ENCODE peak calls at places on chromosome 2, in seven cellular contexts. One of them, this sample, is unnamed.

GRCh38 chr2:129118296-129118695 is 799.6 kb upstream of the HS6ST1 start:
- DNase-seq in GM20000: no peak
- DNase-seq in suprapubic skin: no peak
- DNase-seq in tibial artery: no peak
- DNase-seq in lower lobe of right lung: no peak
- DNase-seq in lung: no peak
- DNase-seq in AG10803: no peak
- DNase-seq in this sample: no peak

GRCh38 chr2:215930505-215931233 is 82.7 kb downstream of the MREG start:
- DNase-seq in lung: no peak
- DNase-seq in lower lobe of right lung: no peak
- DNase-seq in GM20000: no peak
- DNase-seq in tibial artery: no peak
- DNase-seq in suprapubic skin: no peak
- DNase-seq in AG10803: peak
- DNase-seq in this sample: no peak

GRCh38 chr2:128787616-128788015 is 468.9 kb upstream of the HS6ST1 start:
- DNase-seq in GM20000: no peak
- DNase-seq in lung: peak
- DNase-seq in AG10803: no peak
- DNase-seq in tibial artery: peak
- DNase-seq in lower lobe of right lung: no peak
- DNase-seq in suprapubic skin: no peak
- DNase-seq in this sample: no peak

GRCh38 chr2:15638720-15639119 is 47.1 kb downstream of the DDX1 start:
- DNase-seq in tibial artery: no peak
- DNase-seq in lung: no peak
- DNase-seq in suprapubic skin: no peak
- DNase-seq in AG10803: peak
- DNase-seq in GM20000: no peak
- DNase-seq in lower lobe of right lung: no peak
- DNase-seq in this sample: no peak

GRCh38 chr2:127047716-127048617 is 59.0 kb downstream of the BIN1 start:
- DNase-seq in lower lobe of right lung: peak
- DNase-seq in GM20000: no peak
- DNase-seq in lung: no peak
- DNase-seq in suprapubic skin: peak
- DNase-seq in AG10803: no peak
- DNase-seq in tibial artery: no peak
- DNase-seq in this sample: peak

GRCh38 chr2:58893645-58894336 is 652.7 kb upstream of the FANCL start:
- DNase-seq in AG10803: no peak
- DNase-seq in lower lobe of right lung: no peak
- DNase-seq in tibial artery: no peak
- DNase-seq in lung: no peak
- DNase-seq in suprapubic skin: no peak
- DNase-seq in GM20000: no peak
- DNase-seq in this sample: no peak

GRCh38 chr2:235204923-235205322 is 253.1 kb downstream of the SH3BP4 start:
- DNase-seq in GM20000: no peak
- DNase-seq in lower lobe of right lung: no peak
- DNase-seq in lung: no peak
- DNase-seq in AG10803: peak
- DNase-seq in suprapubic skin: no peak
- DNase-seq in tibial artery: no peak
- DNase-seq in this sample: no peak

GRCh38 chr2:191150121-191150450 is 708 bp downstream of the STAT4 start:
- DNase-seq in lower lobe of right lung: no peak
- DNase-seq in lung: no peak
- DNase-seq in AG10803: no peak
- DNase-seq in GM20000: peak
- DNase-seq in tibial artery: no peak
- DNase-seq in suprapubic skin: no peak
- DNase-seq in this sample: no peak

GRCh38 chr2:238728322-238729260 is 119.3 kb upstream of the TWIST2 start:
- DNase-seq in GM20000: no peak
- DNase-seq in lung: peak
- DNase-seq in lower lobe of right lung: no peak
- DNase-seq in suprapubic skin: peak
- DNase-seq in AG10803: peak
- DNase-seq in tibial artery: no peak
- DNase-seq in this sample: no peak

GRCh38 chr2:119706196-119706595 is 27.2 kb downstream of the TMEM177 start:
- DNase-seq in tibial artery: no peak
- DNase-seq in AG10803: no peak
- DNase-seq in suprapubic skin: no peak
- DNase-seq in lower lobe of right lung: no peak
- DNase-seq in lung: no peak
- DNase-seq in GM20000: no peak
- DNase-seq in this sample: peak

GRCh38 chr2:46304635-46305034 is 7.4 kb downstream of the EPAS1 start:
- DNase-seq in suprapubic skin: no peak
- DNase-seq in lower lobe of right lung: no peak
- DNase-seq in lung: no peak
- DNase-seq in GM20000: no peak
- DNase-seq in AG10803: no peak
- DNase-seq in tibial artery: no peak
- DNase-seq in this sample: no peak

GRCh38 chr2:42545714-42546390 is 22.6 kb upstream of the MTA3 start:
- DNase-seq in suprapubic skin: no peak
- DNase-seq in AG10803: no peak
- DNase-seq in lower lobe of right lung: no peak
- DNase-seq in tibial artery: no peak
- DNase-seq in GM20000: no peak
- DNase-seq in lung: no peak
- DNase-seq in this sample: no peak

GRCh38 chr2:56372071-56372656 is 188.4 kb downstream of the CCDC85A start:
- DNase-seq in AG10803: no peak
- DNase-seq in suprapubic skin: no peak
- DNase-seq in lung: no peak
- DNase-seq in lower lobe of right lung: no peak
- DNase-seq in GM20000: no peak
- DNase-seq in tibial artery: no peak
- DNase-seq in this sample: no peak

GRCh38 chr2:182117203-182117602 is 131.6 kb downstream of the PPP1R1C start:
- DNase-seq in tibial artery: no peak
- DNase-seq in lung: no peak
- DNase-seq in AG10803: no peak
- DNase-seq in GM20000: no peak
- DNase-seq in lower lobe of right lung: no peak
- DNase-seq in suprapubic skin: no peak
- DNase-seq in this sample: no peak

GRCh38 chr2:208359632-208359986 is 47.0 kb upstream of the PTH2R start:
- DNase-seq in tibial artery: no peak
- DNase-seq in AG10803: no peak
- DNase-seq in lung: no peak
- DNase-seq in suprapubic skin: no peak
- DNase-seq in GM20000: no peak
- DNase-seq in lower lobe of right lung: no peak
- DNase-seq in this sample: no peak

GRCh38 chr2:157898591-157898996 is 22.5 kb upstream of the ACVR1 start:
- DNase-seq in AG10803: peak
- DNase-seq in suprapubic skin: no peak
- DNase-seq in lung: peak
- DNase-seq in tibial artery: no peak
- DNase-seq in GM20000: peak
- DNase-seq in lower lobe of right lung: no peak
- DNase-seq in this sample: no peak

GRCh38 chr2:121489944-121490585 is 40.6 kb upstream of the RNU4ATAC start:
- DNase-seq in GM20000: no peak
- DNase-seq in lung: no peak
- DNase-seq in lower lobe of right lung: no peak
- DNase-seq in suprapubic skin: no peak
- DNase-seq in AG10803: peak
- DNase-seq in tibial artery: no peak
- DNase-seq in this sample: no peak

GRCh38 chr2:200787351-200788128 is 24.2 kb upstream of the BZW1 start:
- DNase-seq in lower lobe of right lung: no peak
- DNase-seq in lung: no peak
- DNase-seq in tibial artery: no peak
- DNase-seq in AG10803: peak
- DNase-seq in suprapubic skin: no peak
- DNase-seq in GM20000: no peak
- DNase-seq in this sample: no peak

GRCh38 chr2:114729025-114729424 is 286.6 kb downstream of the DPP10 start:
- DNase-seq in lower lobe of right lung: no peak
- DNase-seq in AG10803: no peak
- DNase-seq in GM20000: no peak
- DNase-seq in tibial artery: no peak
- DNase-seq in lung: no peak
- DNase-seq in suprapubic skin: no peak
- DNase-seq in this sample: no peak
- TF ChIP-seq CTCF in lower lobe of right lung: peak
- TF ChIP-seq CTCF in AG10803: no peak
- TF ChIP-seq CTCF in GM20000: no peak
- TF ChIP-seq CTCF in tibial artery: no peak
- TF ChIP-seq CTCF in lung: peak
- TF ChIP-seq CTCF in suprapubic skin: no peak
- TF ChIP-seq CTCF in this sample: peak

DNA sequence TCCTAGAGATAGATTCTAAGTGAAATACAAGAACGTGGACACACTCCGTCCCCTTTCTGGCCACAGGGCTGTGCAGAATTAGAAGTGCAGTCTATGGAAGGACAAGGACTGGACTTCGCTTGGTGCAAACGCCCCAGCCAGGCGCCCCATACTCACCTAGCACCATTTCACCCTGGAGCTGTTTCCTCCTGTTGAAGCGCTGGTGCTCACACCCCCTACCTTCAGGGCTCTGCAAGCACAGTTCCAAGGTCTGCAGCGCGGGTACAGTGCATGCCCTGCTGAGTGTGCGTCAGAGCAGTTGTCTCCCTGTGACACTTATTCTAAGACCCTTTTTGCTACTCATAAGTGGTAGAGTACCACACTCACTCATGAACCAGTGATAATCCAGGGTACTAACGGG is 3.0 kb downstream of the HPCAL1 start:
- DNase-seq in tibial artery: no peak
- DNase-seq in suprapubic skin: no peak
- DNase-seq in AG10803: no peak
- DNase-seq in lung: no peak
- DNase-seq in GM20000: no peak
- DNase-seq in lower lobe of right lung: no peak
- DNase-seq in this sample: peak
- TF ChIP-seq CTCF in tibial artery: no peak
- TF ChIP-seq CTCF in suprapubic skin: no peak
- TF ChIP-seq CTCF in AG10803: no peak
- TF ChIP-seq CTCF in lung: no peak
- TF ChIP-seq CTCF in GM20000: no peak
- TF ChIP-seq CTCF in lower lobe of right lung: peak
- TF ChIP-seq CTCF in this sample: peak

DNA sequence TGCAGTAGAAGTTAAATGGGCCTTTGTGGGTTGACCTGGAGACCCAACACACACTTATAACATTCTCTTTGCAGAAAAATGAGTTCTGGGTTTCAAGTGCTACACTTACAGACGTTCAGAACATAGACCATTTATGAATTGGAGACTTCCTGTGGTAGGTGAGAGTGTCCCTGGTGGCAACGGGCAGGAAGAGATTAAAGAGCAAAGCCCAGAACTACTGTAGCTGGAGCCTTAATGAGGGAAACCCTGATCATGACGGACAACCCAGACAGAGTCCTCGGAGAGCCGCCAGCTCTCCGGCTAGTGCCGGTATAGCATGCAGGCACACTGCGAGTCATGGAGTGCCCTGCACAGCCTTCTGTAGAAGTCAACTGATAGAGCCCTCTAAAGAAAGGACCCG is 44.5 kb upstream of the RMDN2 start:
- DNase-seq in lung: no peak
- DNase-seq in GM20000: no peak
- DNase-seq in AG10803: no peak
- DNase-seq in suprapubic skin: no peak
- DNase-seq in tibial artery: no peak
- DNase-seq in lower lobe of right lung: no peak
- DNase-seq in this sample: no peak
- TF ChIP-seq CTCF in lung: no peak
- TF ChIP-seq CTCF in GM20000: no peak
- TF ChIP-seq CTCF in AG10803: peak
- TF ChIP-seq CTCF in suprapubic skin: no peak
- TF ChIP-seq CTCF in tibial artery: no peak
- TF ChIP-seq CTCF in lower lobe of right lung: no peak
- TF ChIP-seq CTCF in this sample: peak

GRCh38 chr2:239865059-239865639 is 160.0 kb downstream of the NDUFA10 start:
- DNase-seq in lower lobe of right lung: peak
- DNase-seq in lung: no peak
- DNase-seq in GM20000: no peak
- DNase-seq in tibial artery: no peak
- DNase-seq in AG10803: no peak
- DNase-seq in suprapubic skin: no peak
- DNase-seq in this sample: no peak

GRCh38 chr2:239866778-239867177 is 158.4 kb downstream of the NDUFA10 start:
- DNase-seq in lung: no peak
- DNase-seq in suprapubic skin: no peak
- DNase-seq in tibial artery: no peak
- DNase-seq in lower lobe of right lung: no peak
- DNase-seq in AG10803: no peak
- DNase-seq in GM20000: no peak
- DNase-seq in this sample: no peak

GRCh38 chr2:239864247-239865058 is 160.7 kb downstream of the NDUFA10 start:
- DNase-seq in lung: no peak
- DNase-seq in AG10803: no peak
- DNase-seq in tibial artery: no peak
- DNase-seq in suprapubic skin: no peak
- DNase-seq in lower lobe of right lung: no peak
- DNase-seq in GM20000: no peak
- DNase-seq in this sample: no peak

GRCh38 chr2:239868556-239869181 is 156.5 kb downstream of the NDUFA10 start:
- DNase-seq in GM20000: no peak
- DNase-seq in lower lobe of right lung: no peak
- DNase-seq in tibial artery: no peak
- DNase-seq in suprapubic skin: no peak
- DNase-seq in AG10803: no peak
- DNase-seq in lung: no peak
- DNase-seq in this sample: no peak

DNA sequence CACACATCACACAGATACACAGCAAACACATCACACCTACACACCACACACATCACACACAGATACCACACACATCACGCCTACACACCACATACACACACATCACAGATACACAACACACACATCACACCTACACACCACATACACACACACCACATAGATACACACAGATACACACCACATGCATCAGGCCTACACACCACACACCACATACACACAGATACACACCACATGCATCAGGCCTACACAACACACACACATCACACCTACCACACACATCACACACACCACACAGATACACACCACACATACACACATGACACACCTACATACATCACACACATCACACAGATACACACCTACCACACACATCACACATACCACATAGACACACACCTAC is 158.8 kb downstream of the NDUFA10 start:
- DNase-seq in lung: no peak
- DNase-seq in GM20000: no peak
- DNase-seq in lower lobe of right lung: no peak
- DNase-seq in suprapubic skin: no peak
- DNase-seq in tibial artery: no peak
- DNase-seq in AG10803: no peak
- DNase-seq in this sample: no peak
- TF ChIP-seq CTCF in lung: no peak
- TF ChIP-seq CTCF in GM20000: no peak
- TF ChIP-seq CTCF in lower lobe of right lung: no peak
- TF ChIP-seq CTCF in suprapubic skin: no peak
- TF ChIP-seq CTCF in tibial artery: no peak
- TF ChIP-seq CTCF in AG10803: no peak
- TF ChIP-seq CTCF in this sample: no peak

This sample was measured in chondrocyte.